ENCODE peak calls at places on chromosomes 4 and X, in six cellular contexts. H is mesenchymal stem cell, D is H1, Z is H9, W is neuronal stem cell, M is trophoblast cell. J is an unnamed sample.
A peak's percentile ranks its signal among the peaks of the same experiment; 100 is the strongest.

GRCh38 chr4:2867758-2868491 is 24.3 kb downstream of the ADD1 start:
- DNase-seq in D (no peak), M (no peak), W (no peak), Z (peak; percentile 33), H (peak; percentile 77), J (peak; percentile 47)

GRCh38 chrX:37844622-37845021 is 2.7 kb downstream of the DYNLT3 start:
- DNase-seq in D (no peak), H (no peak), W (no peak), Z (no peak), M (no peak), J (no peak)

GRCh38 chrX:108131471-108131870 is 39.9 kb downstream of the ATG4A start:
- DNase-seq in W (no peak), H (no peak), M (peak; percentile 64), D (no peak), Z (no peak), J (peak; percentile 42)

GRCh38 chrX:107674480-107675364 is 46.4 kb downstream of the PRPS1 start:
- DNase-seq in D (no peak), M (peak; percentile 17), W (no peak), Z (no peak), H (peak; percentile 97), J (no peak)

GRCh38 chrX:80550722-80551121 is 130.5 kb downstream of the TENT5D start:
- DNase-seq in M (no peak), D (peak; percentile 43), H (no peak), Z (peak; percentile 67), W (no peak), J (no peak)

GRCh38 chr4:136731025-136731424 is 801.3 kb downstream of the PCDH18 start:
- DNase-seq in D (no peak), W (no peak), H (no peak), Z (no peak), M (no peak), J (no peak)

GRCh38 chr4:76830612-76831474 is 67.1 kb downstream of the SOWAHB start:
- DNase-seq in M (peak; percentile 46), W (peak; percentile 20), D (peak; percentile 50), Z (no peak), H (peak; percentile 97), J (peak; percentile 92)

GRCh38 chr4:35364321-35364870 is 879.9 kb downstream of the ARAP2 start:
- DNase-seq in D (no peak), W (no peak), M (no peak), H (no peak), Z (no peak), J (no peak)

GRCh38 chr4:186037692-186038658 is 31.0 kb upstream of the TLR3 start:
- DNase-seq in H (peak; percentile 73), D (no peak), W (peak; percentile 82), Z (no peak), M (peak; percentile 91), J (peak; percentile 80)

GRCh38 chr4:66609014-66609413 is 936.3 kb downstream of the CENPC start:
- DNase-seq in Z (no peak), M (no peak), W (no peak), D (no peak), H (no peak), J (no peak)

GRCh38 chr4:13837228-13837627 is 209.7 kb upstream of the BOD1L1 start:
- DNase-seq in D (no peak), M (no peak), H (no peak), Z (no peak), W (no peak), J (no peak)

GRCh38 chr4:141021397-141022194 is 111.7 kb downstream of the RNF150 start:
- DNase-seq in M (no peak), D (no peak), W (no peak), Z (no peak), H (peak; percentile 10), J (no peak)

GRCh38 chrX:43121637-43122036 is 343.7 kb upstream of the PPP1R2C start:
- DNase-seq in Z (no peak), H (peak; percentile 5), M (no peak), W (no peak), D (no peak), J (no peak)

GRCh38 chrX:10085223-10085622 is 71.6 kb upstream of the CLCN4 start:
- DNase-seq in Z (no peak), W (no peak), M (peak; percentile 51), D (no peak), H (no peak), J (no peak)

GRCh38 chr4:76504613-76505465 is 69.8 kb downstream of the SHROOM3 start:
- DNase-seq in W (no peak), M (peak; percentile 72), D (no peak), H (peak; percentile 65), Z (no peak), J (peak; percentile 63)

GRCh38 chrX:132411310-132411977 is 77.4 kb downstream of the MBNL3 start:
- DNase-seq in Z (no peak), H (no peak), W (no peak), M (peak; percentile 29), D (no peak), J (no peak)

GRCh38 chrX:107429090-107429489 is 20.4 kb upstream of the FRMPD3 start:
- DNase-seq in W (no peak), Z (peak; percentile 67), D (peak; percentile 49), M (peak; percentile 64), H (peak; percentile 23), J (peak; percentile 3)

GRCh38 chrX:107562482-107562881 is 65.8 kb upstream of the PRPS1 start:
- DNase-seq in Z (no peak), W (no peak), H (peak; percentile 61), M (peak; percentile 88), D (no peak), J (peak; percentile 88)

GRCh38 chr4:88457307-88458090 is 580 bp downstream of the HERC5 start:
- DNase-seq in W (peak; percentile 40), H (peak; percentile 50), D (no peak), M (peak; percentile 81), Z (peak; percentile 64), J (no peak)

GRCh38 chrX:13551610-13552009 is 17.8 kb upstream of the EGFL6 start:
- DNase-seq in M (no peak), W (no peak), H (no peak), Z (no peak), D (no peak), J (no peak)
- H4K91ac ChIP-seq in M (no peak overlapping the region), W (no peak overlapping the region), H (no peak overlapping the region), Z (no peak overlapping the region), D (no peak overlapping the region), J (no peak overlapping the region)

GRCh38 chrX:40434947-40435346 is 145.8 kb upstream of the ATP6AP2 start:
- DNase-seq in W (no peak), H (peak; percentile 52), M (no peak), Z (peak; percentile 76), D (peak; percentile 44), J (peak; percentile 1)
- H4K91ac ChIP-seq in W (no peak overlapping the region), H (peak overlapping the region; percentile 15), M (no peak overlapping the region), Z (no peak overlapping the region), D (peak overlapping the region; percentile 73), J (no peak overlapping the region)

GRCh38 chr4:152016325-152016665 is 255.5 kb upstream of the GATB start:
- DNase-seq in Z (no peak), D (no peak), W (no peak), H (no peak), M (no peak), J (no peak)

GRCh38 chr4:152020073-152020472 is 259.3 kb upstream of the GATB start:
- DNase-seq in H (no peak), Z (no peak), D (no peak), M (no peak), W (no peak), J (no peak)

GRCh38 chr4:152024881-152025280 is 264.1 kb upstream of the GATB start:
- DNase-seq in H (no peak), M (no peak), W (no peak), Z (no peak), D (no peak), J (no peak)

GRCh38 chr4:152023674-152024073 is 262.9 kb upstream of the GATB start:
- DNase-seq in D (no peak), M (no peak), Z (no peak), H (no peak), W (no peak), J (no peak)

DNA sequence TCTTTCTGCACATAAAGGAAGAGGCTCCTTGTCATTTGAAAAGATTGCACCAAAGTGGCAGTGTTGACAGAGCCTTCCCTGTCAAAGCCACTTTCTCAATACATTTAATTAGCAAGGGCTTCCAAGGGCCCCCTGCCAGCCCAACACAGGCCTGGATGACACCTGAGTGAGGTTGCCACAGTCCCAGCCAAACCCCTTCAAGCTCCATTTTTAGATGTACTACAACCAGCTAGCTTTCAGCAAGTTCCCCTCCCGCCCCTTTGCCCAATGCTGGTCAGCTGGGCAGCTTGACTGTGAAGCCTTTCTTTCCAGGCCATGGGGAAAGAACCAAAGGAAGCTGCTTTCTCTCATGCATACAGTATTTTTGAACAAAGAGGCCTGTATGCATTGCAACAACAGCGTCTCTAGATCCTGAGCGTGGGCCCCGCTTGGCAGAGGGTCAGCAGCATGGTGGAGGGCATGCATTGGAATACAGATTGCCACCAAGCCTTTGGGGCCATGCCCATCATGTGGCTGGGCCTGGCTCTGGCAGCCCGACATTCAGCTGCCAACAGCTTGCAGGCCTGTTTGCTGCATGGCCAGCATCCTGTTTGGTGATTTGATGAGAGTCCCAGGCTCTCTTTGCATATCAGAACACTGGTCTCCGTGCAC is 261.1 kb upstream of the GATB start:
- DNase-seq in M (no peak), Z (no peak), H (no peak), W (no peak), D (no peak), J (no peak)
- H4K91ac ChIP-seq in M (no peak overlapping the region), Z (no peak overlapping the region), H (no peak overlapping the region), W (no peak overlapping the region), D (no peak overlapping the region), J (no peak overlapping the region)

GRCh38 chr4:1591107-1591506 is 93.0 kb downstream of the FAM53A start:
- DNase-seq in Z (no peak), D (no peak), M (no peak), H (no peak), W (no peak), J (no peak)

GRCh38 chr4:1593881-1594345 is 90.2 kb downstream of the FAM53A start:
- DNase-seq in Z (no peak), M (no peak), W (no peak), H (no peak), D (no peak), J (no peak)

GRCh38 chr4:1593038-1593417 is 91.1 kb downstream of the FAM53A start:
- DNase-seq in M (no peak), Z (no peak), D (no peak), W (no peak), H (no peak), J (no peak)

GRCh38 chr4:1593458-1593857 is 90.7 kb downstream of the FAM53A start:
- DNase-seq in H (no peak), W (no peak), D (no peak), M (no peak), Z (no peak), J (no peak)

DNA sequence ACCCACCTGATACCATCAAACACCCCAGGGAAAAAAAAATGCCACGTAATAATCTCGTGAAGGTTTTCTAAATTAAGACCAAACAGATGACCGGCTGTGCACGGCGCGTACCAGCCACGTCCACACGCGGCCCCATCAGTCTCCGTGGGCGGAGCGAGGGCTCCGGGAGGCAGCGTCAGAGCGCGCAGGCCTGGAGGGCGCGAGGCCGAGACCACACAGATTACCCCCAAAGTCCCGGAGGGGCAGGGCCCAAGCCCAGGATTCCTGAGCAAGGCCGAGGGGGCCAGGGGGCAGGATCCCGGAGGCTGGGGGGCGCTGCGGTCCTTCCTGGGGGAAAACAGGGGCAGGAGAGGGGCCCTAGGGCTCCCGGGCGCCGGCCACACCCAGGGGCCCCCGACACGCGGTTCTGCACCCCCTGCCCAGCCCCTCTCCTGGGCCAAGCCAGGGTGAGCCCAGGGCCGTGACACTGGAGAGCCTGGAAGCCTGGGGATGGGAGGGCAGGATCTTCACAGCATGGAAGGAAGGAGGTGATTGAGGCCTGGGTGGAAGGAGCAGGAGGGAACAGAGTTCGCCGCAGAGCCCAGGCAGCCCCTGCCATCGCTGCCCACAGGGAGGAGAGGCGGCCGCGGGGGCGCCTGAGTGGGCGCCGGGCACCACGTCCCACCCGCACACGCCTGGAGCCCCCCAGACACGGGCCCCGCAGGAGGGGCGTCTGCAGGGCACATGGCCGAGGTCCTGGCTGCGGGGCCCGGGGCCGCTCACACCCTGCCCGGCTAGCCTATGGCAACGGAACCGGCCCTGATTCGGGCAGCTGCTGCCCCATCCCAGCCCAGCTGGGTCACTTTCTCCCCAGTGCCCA is 91.7 kb downstream of the FAM53A start:
- DNase-seq in M (no peak), W (no peak), H (no peak), Z (no peak), D (no peak), J (no peak)
- H4K91ac ChIP-seq in M (no peak overlapping the region), W (no peak overlapping the region), H (no peak overlapping the region), Z (no peak overlapping the region), D (no peak overlapping the region), J (no peak overlapping the region)